ENCODE peak calls at places on chromosomes 13 and 19, in five cellular contexts. J is adrenal gland, E is lung microvascular endothelial cell, W is cardiac fibroblast, X is HepG2. Z is an unnamed sample.

GRCh38 chr13:60627071-60627686 is 230.2 kb downstream of the TDRD3 start:
- DNase-seq in X (peak; percentile 29), W (peak; percentile 29), J (no peak), E (peak; percentile 11), Z (no peak)

GRCh38 chr13:58376349-58376748 is 744.8 kb downstream of the PCDH17 start:
- DNase-seq in J (no peak), X (no peak), E (no peak), W (no peak), Z (no peak)

GRCh38 chr19:4304509-4305252 is at the start of gene FSD1:
- DNase-seq in X (no peak), E (peak; percentile 23), W (peak; percentile 60), J (no peak), Z (no peak)

GRCh38 chr19:12995596-12996541 is 594 bp downstream of the NFIX start:
- DNase-seq in J (peak; percentile 55), E (peak; percentile 48), W (peak; percentile 55), X (no peak), Z (no peak)

GRCh38 chr13:110576070-110576394 is 14.5 kb upstream of the RAB20 start:
- DNase-seq in J (no peak), W (no peak), X (no peak), E (no peak), Z (no peak)

GRCh38 chr19:19146000-19146608 is 7.8 kb upstream of the TMEM161A start:
- DNase-seq in W (peak; percentile 73), E (peak; percentile 50), J (peak; percentile 66), X (peak; percentile 35), Z (peak; percentile 87)

GRCh38 chr19:56211718-56212117 is 9.6 kb downstream of the ZSCAN5C start:
- DNase-seq in E (no peak), W (no peak), J (no peak), X (no peak), Z (no peak)

GRCh38 chr19:2616741-2617392 is 85.6 kb downstream of the GNG7 start:
- DNase-seq in E (peak; percentile 35), X (peak; percentile 35), W (peak; percentile 31), J (peak; percentile 64), Z (peak; percentile 50)

GRCh38 chr13:20303636-20304035 is 71.5 kb upstream of the GJB6 start:
- DNase-seq in J (no peak), W (no peak), X (no peak), E (no peak), Z (no peak)

GRCh38 chr13:47555235-47555634 is 445.8 kb downstream of the SUCLA2 start:
- DNase-seq in E (no peak), J (no peak), W (no peak), X (no peak), Z (no peak)

GRCh38 chr19:44611812-44612295 is 1.5 kb upstream of the IGSF23 start:
- DNase-seq in X (peak; percentile 82), J (no peak), W (no peak), E (no peak), Z (no peak)

GRCh38 chr19:31348416-31349159 is 648 bp downstream of the TSHZ3 start:
- DNase-seq in X (no peak), J (peak; percentile 30), W (peak; percentile 30), E (no peak), Z (no peak)

GRCh38 chr19:3612901-3613741 is 6.4 kb upstream of the TBXA2R start:
- DNase-seq in J (no peak), W (no peak), X (no peak), E (no peak), Z (no peak)

GRCh38 chr19:49362926-49363264 is 679 bp upstream of the TEAD2 start:
- DNase-seq in J (peak; percentile 51), E (peak; percentile 44), X (peak; percentile 24), W (peak; percentile 62), Z (peak; percentile 47)

GRCh38 chr13:53151692-53152421 is 123.2 kb downstream of the OLFM4 start:
- DNase-seq in E (peak; percentile 11), X (peak; percentile 43), J (no peak), W (peak; percentile 11), Z (peak; percentile 44)

GRCh38 chr19:55352040-55352439 is 2.5 kb downstream of the COX6B2 start:
- DNase-seq in X (no peak), J (no peak), E (no peak), W (no peak), Z (no peak)

GRCh38 chr19:52734340-52734892 is 428 bp downstream of the ZNF611 start:
- DNase-seq in J (no peak), E (peak; percentile 36), X (no peak), W (peak; percentile 11), Z (peak; percentile 15)

GRCh38 chr13:51733656-51734334 is 70.2 kb downstream of the DHRS12 start:
- DNase-seq in X (no peak), J (no peak), E (peak; percentile 37), W (peak; percentile 12), Z (no peak)

GRCh38 chr13:100131863-100132574 is 43.1 kb downstream of the PCCA start:
- DNase-seq in W (peak; percentile 70), X (peak; percentile 32), J (no peak), E (peak; percentile 100), Z (no peak)

GRCh38 chr19:12482505-12482886 is 2.1 kb downstream of the ZNF709 start:
- DNase-seq in W (no peak), E (peak; percentile 13), J (no peak), X (no peak), Z (no peak)

GRCh38 chr19:33303791-33304759 is 1.7 kb upstream of the CEBPA start:
- DNase-seq in J (no peak), W (no peak), X (no peak), E (no peak), Z (peak; percentile 31)